ENCODE peak calls at places on chromosomes 16 and 17, in seven cellular contexts. K, D, A, P, M, V and W are unnamed samples.

GRCh38 chr16:48574148-48574547 is 35.8 kb downstream of the N4BP1 start:
- DNase-seq in M (no peak), P (no peak), V (no peak), A (no peak), K (no peak), D (no peak), W (no peak)

GRCh38 chr17:48505788-48506187 is 25.0 kb downstream of the HOXB1 start:
- DNase-seq in P (no peak), M (no peak), K (no peak), V (no peak), A (peak), D (peak), W (peak)

GRCh38 chr16:83619381-83620150 is 188.2 kb upstream of the HSBP1 start:
- DNase-seq in M (no peak), K (no peak), V (no peak), D (no peak), A (no peak), P (no peak), W (no peak)

GRCh38 chr16:12291989-12292759 is 315.6 kb downstream of the SNX29 start:
- DNase-seq in A (no peak), K (no peak), P (no peak), V (no peak), M (no peak), D (no peak), W (no peak)

GRCh38 chr16:11576427-11577289 is 10.1 kb downstream of the LITAF start:
- DNase-seq in K (no peak), D (no peak), V (peak), A (no peak), M (no peak), P (peak), W (no peak)

GRCh38 chr17:81396722-81397313 is 1.6 kb downstream of the BAHCC1 start:
- DNase-seq in K (no peak), V (peak), A (peak), P (peak), D (no peak), M (no peak), W (no peak)

GRCh38 chr17:38728290-38728831 is 1.8 kb upstream of the CISD3 start:
- DNase-seq in V (no peak), D (no peak), P (no peak), K (peak), M (peak), A (no peak), W (peak)

GRCh38 chr17:58331815-58332719 is 3.5 kb upstream of the TSPOAP1 start:
- DNase-seq in K (peak), V (peak), M (peak), A (no peak), P (peak), D (peak), W (peak)

GRCh38 chr16:28879841-28880588 is 1.7 kb downstream of the ATP2A1 start:
- DNase-seq in A (peak), D (peak), V (peak), K (peak), M (peak), P (peak), W (peak)

GRCh38 chr17:55177159-55177913 is 87.4 kb upstream of the HLF start:
- DNase-seq in V (no peak), D (no peak), M (no peak), K (no peak), P (no peak), A (no peak), W (no peak)

GRCh38 chr16:53478965-53479364 is 24.0 kb downstream of the AKTIP start:
- DNase-seq in V (no peak), M (no peak), K (no peak), P (no peak), D (no peak), A (no peak), W (no peak)

GRCh38 chr17:81081217-81081616 is 46.3 kb downstream of the BAIAP2 start:
- DNase-seq in M (no peak), K (no peak), P (no peak), A (no peak), D (no peak), V (no peak), W (no peak)

GRCh38 chr17:8577868-8578267 is 52.7 kb downstream of the MYH10 start:
- DNase-seq in D (no peak), A (no peak), P (no peak), M (no peak), V (no peak), K (no peak), W (no peak)

GRCh38 chr17:58507123-58507634 is 7.3 kb downstream of the MTMR4 start:
- DNase-seq in K (no peak), V (no peak), A (peak), P (no peak), M (no peak), D (peak), W (no peak)

GRCh38 chr17:58330544-58330996 is 2.0 kb upstream of the TSPOAP1 start:
- DNase-seq in P (no peak), A (no peak), K (no peak), M (no peak), D (no peak), V (peak), W (no peak)

GRCh38 chr17:19497616-19498015 is 36.0 kb upstream of the SLC47A1 start:
- DNase-seq in D (no peak), K (no peak), M (no peak), A (no peak), V (no peak), P (no peak), W (no peak)

GRCh38 chr16:4362476-4363250 is 9.0 kb upstream of the VASN start:
- DNase-seq in K (no peak), P (no peak), M (no peak), A (no peak), V (no peak), D (no peak), W (no peak)

GRCh38 chr16:51876934-51877333 is 670.0 kb downstream of the TOX3 start:
- DNase-seq in K (no peak), V (no peak), D (no peak), M (no peak), A (no peak), P (no peak), W (no peak)

GRCh38 chr16:19559242-19559910 is 3.9 kb downstream of the VPS35L start:
- DNase-seq in P (no peak), D (peak), K (no peak), M (no peak), V (no peak), A (no peak), W (no peak)

GRCh38 chr17:59221159-59221847 is 992 bp downstream of the GDPD1 start:
- DNase-seq in A (no peak), D (no peak), P (peak), K (no peak), V (no peak), M (no peak), W (no peak)

GRCh38 chr17:17824119-17824779 is 12.5 kb downstream of the SREBF1 start:
- DNase-seq in K (no peak), P (no peak), M (no peak), V (no peak), D (no peak), A (no peak), W (no peak)

GRCh38 chr17:64186171-64187092 is 56.5 kb upstream of the ERN1 start:
- DNase-seq in A (no peak), P (no peak), K (no peak), V (no peak), D (no peak), M (no peak), W (no peak)

GRCh38 chr16:54059319-54059718 is 227.3 kb downstream of the IRX3 start:
- DNase-seq in P (no peak), V (no peak), M (no peak), D (no peak), A (no peak), K (no peak), W (no peak)

GRCh38 chr16:89169778-89170177 is 1.8 kb upstream of the CDH15 start:
- DNase-seq in K (no peak), V (no peak), D (no peak), M (no peak), P (no peak), A (no peak), W (no peak)

GRCh38 chr16:50360779-50361178 is 8.0 kb downstream of the BRD7 start:
- DNase-seq in M (no peak), V (no peak), P (no peak), D (no peak), K (no peak), A (no peak), W (no peak)

GRCh38 chr17:34606721-34607120 is 27.3 kb downstream of the TMEM132E start:
- DNase-seq in A (no peak), K (no peak), V (no peak), M (no peak), D (no peak), P (no peak), W (no peak)

GRCh38 chr16:3501783-3502400 is 1.1 kb downstream of the CLUAP1 start:
- DNase-seq in A (no peak), D (no peak), K (no peak), P (peak), V (no peak), M (no peak), W (no peak)

GRCh38 chr17:11952610-11953009 is 44.7 kb downstream of the ZNF18 start:
- DNase-seq in M (no peak), D (no peak), A (no peak), V (no peak), K (no peak), P (no peak), W (no peak)

GRCh38 chr16:68299571-68300453 is 10.9 kb downstream of the SLC7A6OS start:
- DNase-seq in V (no peak), D (no peak), A (no peak), K (no peak), P (peak), M (no peak), W (no peak)

GRCh38 chr17:76078859-76079576 is at the start of gene ZACN:
- DNase-seq in P (peak), K (no peak), V (no peak), A (no peak), M (no peak), D (no peak), W (no peak)

GRCh38 chr17:39156491-39156890 is 5.1 kb upstream of the PLXDC1 start:
- DNase-seq in D (no peak), V (no peak), A (no peak), P (no peak), K (no peak), M (no peak), W (no peak)

GRCh38 chr17:38751803-38752118 is 780 bp upstream of the PSMB3 start:
- DNase-seq in A (peak), M (peak), V (peak), K (peak), D (peak), P (peak), W (peak)

GRCh38 chr17:42760652-42761581 is at the start of gene RAMP2:
- DNase-seq in D (no peak), V (peak), A (no peak), P (peak), K (no peak), M (no peak), W (no peak)

GRCh38 chr17:37608369-37609169 is 649 bp downstream of the SYNRG start:
- DNase-seq in V (no peak), P (no peak), A (no peak), M (no peak), D (no peak), K (no peak), W (no peak)

GRCh38 chr17:6789146-6789545 is 13.1 kb downstream of the FBXO39 start:
- DNase-seq in D (no peak), K (no peak), A (no peak), M (no peak), V (no peak), P (no peak), W (no peak)